ENCODE peak calls at places on chromosomes 4 and X, in seven cellular contexts. One of them, this sample, is unnamed.

GRCh38 chr4:137587796-137588195 is 55.5 kb upstream of the PCDH18 start:
- DNase-seq in NCI-H748 treated with DMSO at 0.1 percent for 48 hours: no peak
- DNase-seq in pancreas: no peak
- DNase-seq in cerebellum: no peak
- DNase-seq in cortex of kidney: no peak
- DNase-seq in type B pancreatic cell: no peak
- DNase-seq in stimulated activated CD8-positive, alpha-beta memory T cell treated with anti-CD3 and anti-CD28 coated beads, Interleukin-2, amount 100 ng/mL, for 1 hour: no peak
- DNase-seq in this sample: no peak

GRCh38 chr4:3415471-3416141 is 26.2 kb upstream of the HGFAC start:
- DNase-seq in pancreas: peak; percentile 38
- DNase-seq in cerebellum: no peak
- DNase-seq in stimulated activated CD8-positive, alpha-beta memory T cell treated with anti-CD3 and anti-CD28 coated beads, Interleukin-2, amount 100 ng/mL, for 1 hour: no peak
- DNase-seq in NCI-H748 treated with DMSO at 0.1 percent for 48 hours: no peak
- DNase-seq in cortex of kidney: no peak
- DNase-seq in type B pancreatic cell: peak; percentile 65
- DNase-seq in this sample: no peak

GRCh38 chrX:115894087-115894486 is 276.5 kb upstream of the AGTR2 start:
- DNase-seq in pancreas: no peak
- DNase-seq in cortex of kidney: no peak
- DNase-seq in cerebellum: peak; percentile 61
- DNase-seq in NCI-H748 treated with DMSO at 0.1 percent for 48 hours: no peak
- DNase-seq in type B pancreatic cell: peak; percentile 37
- DNase-seq in stimulated activated CD8-positive, alpha-beta memory T cell treated with anti-CD3 and anti-CD28 coated beads, Interleukin-2, amount 100 ng/mL, for 1 hour: no peak
- DNase-seq in this sample: no peak

GRCh38 chrX:19487520-19488200 is 27.6 kb downstream of the MAP3K15 start:
- DNase-seq in cerebellum: no peak
- DNase-seq in cortex of kidney: no peak
- DNase-seq in pancreas: no peak
- DNase-seq in stimulated activated CD8-positive, alpha-beta memory T cell treated with anti-CD3 and anti-CD28 coated beads, Interleukin-2, amount 100 ng/mL, for 1 hour: no peak
- DNase-seq in NCI-H748 treated with DMSO at 0.1 percent for 48 hours: no peak
- DNase-seq in type B pancreatic cell: no peak
- DNase-seq in this sample: no peak

GRCh38 chr4:45385306-45385705 is 659.0 kb upstream of the GNPDA2 start:
- DNase-seq in stimulated activated CD8-positive, alpha-beta memory T cell treated with anti-CD3 and anti-CD28 coated beads, Interleukin-2, amount 100 ng/mL, for 1 hour: no peak
- DNase-seq in type B pancreatic cell: no peak
- DNase-seq in cerebellum: no peak
- DNase-seq in pancreas: no peak
- DNase-seq in cortex of kidney: no peak
- DNase-seq in NCI-H748 treated with DMSO at 0.1 percent for 48 hours: no peak
- DNase-seq in this sample: no peak

GRCh38 chr4:98775672-98776071 is 117.3 kb upstream of the TSPAN5 start:
- DNase-seq in NCI-H748 treated with DMSO at 0.1 percent for 48 hours: no peak
- DNase-seq in stimulated activated CD8-positive, alpha-beta memory T cell treated with anti-CD3 and anti-CD28 coated beads, Interleukin-2, amount 100 ng/mL, for 1 hour: no peak
- DNase-seq in cortex of kidney: no peak
- DNase-seq in pancreas: no peak
- DNase-seq in cerebellum: no peak
- DNase-seq in type B pancreatic cell: no peak
- DNase-seq in this sample: no peak

GRCh38 chr4:5192678-5193077 is 141.4 kb downstream of the STK32B start:
- DNase-seq in type B pancreatic cell: no peak
- DNase-seq in cerebellum: no peak
- DNase-seq in cortex of kidney: no peak
- DNase-seq in NCI-H748 treated with DMSO at 0.1 percent for 48 hours: no peak
- DNase-seq in pancreas: no peak
- DNase-seq in stimulated activated CD8-positive, alpha-beta memory T cell treated with anti-CD3 and anti-CD28 coated beads, Interleukin-2, amount 100 ng/mL, for 1 hour: no peak
- DNase-seq in this sample: no peak

GRCh38 chr4:40662962-40663604 is 33.4 kb upstream of the RBM47 start:
- DNase-seq in cerebellum: no peak
- DNase-seq in NCI-H748 treated with DMSO at 0.1 percent for 48 hours: peak; percentile 91
- DNase-seq in type B pancreatic cell: no peak
- DNase-seq in cortex of kidney: no peak
- DNase-seq in pancreas: peak; percentile 57
- DNase-seq in stimulated activated CD8-positive, alpha-beta memory T cell treated with anti-CD3 and anti-CD28 coated beads, Interleukin-2, amount 100 ng/mL, for 1 hour: no peak
- DNase-seq in this sample: no peak

GRCh38 chr4:11423465-11423864 is 5.2 kb downstream of the HS3ST1 start:
- DNase-seq in stimulated activated CD8-positive, alpha-beta memory T cell treated with anti-CD3 and anti-CD28 coated beads, Interleukin-2, amount 100 ng/mL, for 1 hour: no peak
- DNase-seq in cortex of kidney: no peak
- DNase-seq in NCI-H748 treated with DMSO at 0.1 percent for 48 hours: no peak
- DNase-seq in cerebellum: peak; percentile 42
- DNase-seq in pancreas: no peak
- DNase-seq in type B pancreatic cell: no peak
- DNase-seq in this sample: no peak

GRCh38 chr4:476501-476900 is 22.5 kb downstream of the ZNF721 start:
- DNase-seq in cortex of kidney: no peak
- DNase-seq in cerebellum: no peak
- DNase-seq in pancreas: no peak
- DNase-seq in stimulated activated CD8-positive, alpha-beta memory T cell treated with anti-CD3 and anti-CD28 coated beads, Interleukin-2, amount 100 ng/mL, for 1 hour: no peak
- DNase-seq in type B pancreatic cell: no peak
- DNase-seq in NCI-H748 treated with DMSO at 0.1 percent for 48 hours: no peak
- DNase-seq in this sample: no peak

GRCh38 chr4:5865896-5866599 is 26.8 kb downstream of the CRMP1 start:
- DNase-seq in NCI-H748 treated with DMSO at 0.1 percent for 48 hours: no peak
- DNase-seq in stimulated activated CD8-positive, alpha-beta memory T cell treated with anti-CD3 and anti-CD28 coated beads, Interleukin-2, amount 100 ng/mL, for 1 hour: no peak
- DNase-seq in cerebellum: no peak
- DNase-seq in pancreas: no peak
- DNase-seq in type B pancreatic cell: no peak
- DNase-seq in cortex of kidney: no peak
- DNase-seq in this sample: no peak

GRCh38 chr4:174210354-174210753 is 73.1 kb downstream of the FBXO8 start:
- DNase-seq in cerebellum: no peak
- DNase-seq in type B pancreatic cell: no peak
- DNase-seq in cortex of kidney: no peak
- DNase-seq in stimulated activated CD8-positive, alpha-beta memory T cell treated with anti-CD3 and anti-CD28 coated beads, Interleukin-2, amount 100 ng/mL, for 1 hour: no peak
- DNase-seq in NCI-H748 treated with DMSO at 0.1 percent for 48 hours: no peak
- DNase-seq in pancreas: no peak
- DNase-seq in this sample: no peak

GRCh38 chr4:145107126-145107525 is 9.0 kb downstream of the ABCE1 start:
- DNase-seq in stimulated activated CD8-positive, alpha-beta memory T cell treated with anti-CD3 and anti-CD28 coated beads, Interleukin-2, amount 100 ng/mL, for 1 hour: no peak
- DNase-seq in NCI-H748 treated with DMSO at 0.1 percent for 48 hours: peak; percentile 1
- DNase-seq in type B pancreatic cell: no peak
- DNase-seq in cerebellum: no peak
- DNase-seq in pancreas: no peak
- DNase-seq in cortex of kidney: no peak
- DNase-seq in this sample: no peak

GRCh38 chrX:57453901-57454300 is 137.9 kb upstream of the ZXDB start:
- DNase-seq in NCI-H748 treated with DMSO at 0.1 percent for 48 hours: peak; percentile 13
- DNase-seq in cortex of kidney: no peak
- DNase-seq in cerebellum: peak; percentile 2
- DNase-seq in stimulated activated CD8-positive, alpha-beta memory T cell treated with anti-CD3 and anti-CD28 coated beads, Interleukin-2, amount 100 ng/mL, for 1 hour: no peak
- DNase-seq in type B pancreatic cell: no peak
- DNase-seq in pancreas: no peak
- DNase-seq in this sample: no peak

GRCh38 chr4:66300336-66300934 is 630.1 kb upstream of the EPHA5 start:
- DNase-seq in cerebellum: no peak
- DNase-seq in type B pancreatic cell: no peak
- DNase-seq in pancreas: no peak
- DNase-seq in stimulated activated CD8-positive, alpha-beta memory T cell treated with anti-CD3 and anti-CD28 coated beads, Interleukin-2, amount 100 ng/mL, for 1 hour: no peak
- DNase-seq in cortex of kidney: no peak
- DNase-seq in NCI-H748 treated with DMSO at 0.1 percent for 48 hours: no peak
- DNase-seq in this sample: no peak

GRCh38 chr4:7781361-7781760 is 158.3 kb downstream of the AFAP1 start:
- DNase-seq in cerebellum: no peak
- DNase-seq in NCI-H748 treated with DMSO at 0.1 percent for 48 hours: no peak
- DNase-seq in cortex of kidney: no peak
- DNase-seq in type B pancreatic cell: no peak
- DNase-seq in pancreas: no peak
- DNase-seq in stimulated activated CD8-positive, alpha-beta memory T cell treated with anti-CD3 and anti-CD28 coated beads, Interleukin-2, amount 100 ng/mL, for 1 hour: no peak
- DNase-seq in this sample: no peak

GRCh38 chr4:175469519-175469918 is 342.5 kb downstream of the GPM6A start:
- DNase-seq in cortex of kidney: no peak
- DNase-seq in pancreas: no peak
- DNase-seq in stimulated activated CD8-positive, alpha-beta memory T cell treated with anti-CD3 and anti-CD28 coated beads, Interleukin-2, amount 100 ng/mL, for 1 hour: no peak
- DNase-seq in type B pancreatic cell: no peak
- DNase-seq in NCI-H748 treated with DMSO at 0.1 percent for 48 hours: no peak
- DNase-seq in cerebellum: no peak
- DNase-seq in this sample: no peak

GRCh38 chr4:41280010-41280409 is 23.3 kb downstream of the UCHL1 start:
- DNase-seq in type B pancreatic cell: no peak
- DNase-seq in pancreas: no peak
- DNase-seq in cortex of kidney: no peak
- DNase-seq in NCI-H748 treated with DMSO at 0.1 percent for 48 hours: no peak
- DNase-seq in cerebellum: no peak
- DNase-seq in stimulated activated CD8-positive, alpha-beta memory T cell treated with anti-CD3 and anti-CD28 coated beads, Interleukin-2, amount 100 ng/mL, for 1 hour: no peak
- DNase-seq in this sample: no peak

GRCh38 chr4:1754336-1754735 is 33.0 kb downstream of the TACC3 start:
- DNase-seq in stimulated activated CD8-positive, alpha-beta memory T cell treated with anti-CD3 and anti-CD28 coated beads, Interleukin-2, amount 100 ng/mL, for 1 hour: no peak
- DNase-seq in pancreas: no peak
- DNase-seq in NCI-H748 treated with DMSO at 0.1 percent for 48 hours: no peak
- DNase-seq in type B pancreatic cell: no peak
- DNase-seq in cortex of kidney: no peak
- DNase-seq in cerebellum: no peak
- DNase-seq in this sample: no peak

GRCh38 chr4:54945838-54946237 is 179.6 kb downstream of the KDR start:
- DNase-seq in type B pancreatic cell: no peak
- DNase-seq in cerebellum: no peak
- DNase-seq in stimulated activated CD8-positive, alpha-beta memory T cell treated with anti-CD3 and anti-CD28 coated beads, Interleukin-2, amount 100 ng/mL, for 1 hour: no peak
- DNase-seq in cortex of kidney: no peak
- DNase-seq in NCI-H748 treated with DMSO at 0.1 percent for 48 hours: no peak
- DNase-seq in pancreas: no peak
- DNase-seq in this sample: no peak

This sample was measured in activated CD8-positive, alpha-beta memory T cell treated with anti-CD3 and anti-CD28 coated beads for 1 hour.